ENCODE peak calls at places on chromosomes 4 and X, in seven cellular contexts. One of them, this sample, is unnamed.

GRCh38 chrX:27599928-27600327 is 9.8 kb downstream of the DCAF8L2 start:
- DNase-seq in mammary epithelial cell: peak; percentile 59
- DNase-seq in HCEC 1CT: no peak
- DNase-seq in stomach: no peak
- DNase-seq in SW480: peak; percentile 26
- DNase-seq in heart right ventricle: no peak
- DNase-seq in NCI-H510A treated with DMSO at 0.1 percent for 48 hours: no peak
- DNase-seq in this sample: no peak

GRCh38 chrX:129653181-129653984 is 1.4 kb downstream of the APLN start:
- DNase-seq in mammary epithelial cell: no peak
- DNase-seq in heart right ventricle: peak; percentile 30
- DNase-seq in stomach: peak; percentile 47
- DNase-seq in HCEC 1CT: no peak
- DNase-seq in SW480: no peak
- DNase-seq in NCI-H510A treated with DMSO at 0.1 percent for 48 hours: no peak
- DNase-seq in this sample: no peak

GRCh38 chrX:45771560-45772340 is 571.1 kb upstream of the DIPK2B start:
- DNase-seq in NCI-H510A treated with DMSO at 0.1 percent for 48 hours: no peak
- DNase-seq in SW480: peak; percentile 52
- DNase-seq in heart right ventricle: peak; percentile 9
- DNase-seq in HCEC 1CT: peak; percentile 64
- DNase-seq in stomach: peak; percentile 47
- DNase-seq in mammary epithelial cell: peak; percentile 59
- DNase-seq in this sample: no peak

GRCh38 chrX:116384406-116384805 is 52.0 kb upstream of the SLC6A14 start:
- DNase-seq in stomach: no peak
- DNase-seq in SW480: no peak
- DNase-seq in NCI-H510A treated with DMSO at 0.1 percent for 48 hours: no peak
- DNase-seq in heart right ventricle: no peak
- DNase-seq in mammary epithelial cell: no peak
- DNase-seq in HCEC 1CT: no peak
- DNase-seq in this sample: no peak

GRCh38 chr4:48899950-48900349 is 6.6 kb downstream of the OCIAD2 start:
- DNase-seq in NCI-H510A treated with DMSO at 0.1 percent for 48 hours: no peak
- DNase-seq in heart right ventricle: no peak
- DNase-seq in SW480: no peak
- DNase-seq in stomach: no peak
- DNase-seq in HCEC 1CT: no peak
- DNase-seq in mammary epithelial cell: no peak
- DNase-seq in this sample: no peak

GRCh38 chr4:138310991-138311390 is 68.8 kb upstream of the SLC7A11 start:
- DNase-seq in mammary epithelial cell: peak; percentile 42
- DNase-seq in SW480: no peak
- DNase-seq in HCEC 1CT: peak; percentile 43
- DNase-seq in stomach: no peak
- DNase-seq in NCI-H510A treated with DMSO at 0.1 percent for 48 hours: no peak
- DNase-seq in heart right ventricle: no peak
- DNase-seq in this sample: no peak

GRCh38 chr4:127307996-127308395 is 324.8 kb upstream of the INTU start:
- DNase-seq in stomach: no peak
- DNase-seq in mammary epithelial cell: peak; percentile 31
- DNase-seq in SW480: no peak
- DNase-seq in HCEC 1CT: no peak
- DNase-seq in NCI-H510A treated with DMSO at 0.1 percent for 48 hours: no peak
- DNase-seq in heart right ventricle: no peak
- DNase-seq in this sample: no peak

GRCh38 chr4:111689214-111689613 is 456.0 kb upstream of the FAM241A start:
- DNase-seq in heart right ventricle: no peak
- DNase-seq in stomach: no peak
- DNase-seq in NCI-H510A treated with DMSO at 0.1 percent for 48 hours: no peak
- DNase-seq in SW480: no peak
- DNase-seq in HCEC 1CT: peak; percentile 28
- DNase-seq in mammary epithelial cell: no peak
- DNase-seq in this sample: no peak

GRCh38 chr4:41154814-41155177 is 59.5 kb downstream of the APBB2 start:
- DNase-seq in heart right ventricle: no peak
- DNase-seq in HCEC 1CT: peak; percentile 42
- DNase-seq in mammary epithelial cell: no peak
- DNase-seq in stomach: no peak
- DNase-seq in SW480: no peak
- DNase-seq in NCI-H510A treated with DMSO at 0.1 percent for 48 hours: no peak
- DNase-seq in this sample: no peak

GRCh38 chr4:7187297-7187592 is 5.1 kb upstream of the SORCS2 start:
- DNase-seq in NCI-H510A treated with DMSO at 0.1 percent for 48 hours: no peak
- DNase-seq in SW480: no peak
- DNase-seq in heart right ventricle: no peak
- DNase-seq in mammary epithelial cell: no peak
- DNase-seq in stomach: no peak
- DNase-seq in HCEC 1CT: no peak
- DNase-seq in this sample: no peak

GRCh38 chrX:119871599-119872395 is at the start of the genes NDUFA1 and RNF113A:
- DNase-seq in mammary epithelial cell: peak; percentile 84
- DNase-seq in NCI-H510A treated with DMSO at 0.1 percent for 48 hours: peak; percentile 76
- DNase-seq in HCEC 1CT: peak; percentile 81
- DNase-seq in SW480: peak; percentile 92
- DNase-seq in heart right ventricle: peak; percentile 85
- DNase-seq in stomach: peak; percentile 87
- DNase-seq in this sample: peak; percentile 75

GRCh38 chrX:2632533-2633504 is 58.3 kb upstream of the CD99 start:
- DNase-seq in stomach: no peak
- DNase-seq in HCEC 1CT: no peak
- DNase-seq in mammary epithelial cell: no peak
- DNase-seq in heart right ventricle: no peak
- DNase-seq in SW480: no peak
- DNase-seq in NCI-H510A treated with DMSO at 0.1 percent for 48 hours: no peak
- DNase-seq in this sample: no peak

GRCh38 chrX:134551365-134552095 is 91.6 kb downstream of the HPRT1 start:
- DNase-seq in mammary epithelial cell: no peak
- DNase-seq in NCI-H510A treated with DMSO at 0.1 percent for 48 hours: no peak
- DNase-seq in stomach: no peak
- DNase-seq in heart right ventricle: no peak
- DNase-seq in HCEC 1CT: peak; percentile 57
- DNase-seq in SW480: no peak
- DNase-seq in this sample: no peak

GRCh38 chr4:178293601-178294000 is 851.4 kb upstream of the AGA start:
- DNase-seq in heart right ventricle: no peak
- DNase-seq in SW480: no peak
- DNase-seq in HCEC 1CT: no peak
- DNase-seq in mammary epithelial cell: no peak
- DNase-seq in NCI-H510A treated with DMSO at 0.1 percent for 48 hours: no peak
- DNase-seq in stomach: no peak
- DNase-seq in this sample: no peak

GRCh38 chr4:75786526-75786925 is 62.1 kb downstream of the USO1 start:
- DNase-seq in stomach: no peak
- DNase-seq in HCEC 1CT: no peak
- DNase-seq in heart right ventricle: no peak
- DNase-seq in SW480: no peak
- DNase-seq in NCI-H510A treated with DMSO at 0.1 percent for 48 hours: no peak
- DNase-seq in mammary epithelial cell: no peak
- DNase-seq in this sample: no peak

This sample was measured in SHP77.